ENCODE peak calls at places on chromosomes 12 and 14, in ten cellular contexts. T, D, M, O, R, L, Z, P, N and S are unnamed samples.
A peak's percentile ranks its signal among the peaks of the same experiment; 100 is the strongest.

GRCh38 chr12:1424674-1425395 is 169.5 kb downstream of the FBXL14 start:
- DNase-seq in N (no peak), T (peak; percentile 7), Z (no peak), R (no peak), L (no peak), P (no peak), M (no peak), D (no peak), O (no peak), S (no peak)

GRCh38 chr14:104794099-104794498 is 1.4 kb downstream of the AKT1 start:
- DNase-seq in P (peak; percentile 13), L (peak; percentile 74), R (no peak), O (peak; percentile 63), N (peak; percentile 78), T (no peak), M (peak; percentile 61), D (no peak), Z (no peak), S (peak; percentile 38)

GRCh38 chr14:37594916-37595808 is at the start of the genes FOXA1 and TTC6:
- DNase-seq in L (no peak), O (peak; percentile 76), M (peak; percentile 40), P (no peak), N (peak; percentile 42), R (no peak), T (peak; percentile 94), D (peak; percentile 31), Z (no peak), S (no peak)

GRCh38 chr12:107767466-107767865 is 6.5 kb upstream of the PRDM4 start:
- DNase-seq in N (no peak), Z (no peak), T (no peak), D (no peak), R (no peak), L (no peak), P (no peak), O (no peak), M (no peak), S (no peak)

GRCh38 chr12:104482748-104483147 is 26.0 kb downstream of the CHST11 start:
- DNase-seq in R (no peak), N (no peak), P (no peak), D (no peak), Z (no peak), T (no peak), O (no peak), M (no peak), L (no peak), S (no peak)

GRCh38 chr14:70934502-70935134 is 27.4 kb downstream of the PCNX1 start:
- DNase-seq in M (peak; percentile 65), O (no peak), T (no peak), D (no peak), N (peak; percentile 72), P (peak; percentile 71), R (no peak), L (no peak), Z (no peak), S (no peak)

GRCh38 chr14:62126885-62127478 is 364.8 kb downstream of the SNAPC1 start:
- DNase-seq in R (no peak), D (peak; percentile 40), P (peak; percentile 46), O (no peak), Z (no peak), N (peak; percentile 70), L (no peak), M (peak; percentile 47), T (peak; percentile 29), S (no peak)

GRCh38 chr12:104680506-104680905 is 223.8 kb downstream of the CHST11 start:
- DNase-seq in O (no peak), N (no peak), L (peak; percentile 54), T (no peak), R (no peak), D (no peak), Z (no peak), M (peak; percentile 38), P (no peak), S (no peak)

GRCh38 chr14:65414961-65415589 is 2.5 kb downstream of the FUT8 start:
- DNase-seq in P (peak; percentile 60), D (no peak), L (no peak), Z (no peak), O (no peak), N (peak; percentile 56), T (no peak), R (no peak), M (peak; percentile 48), S (peak; percentile 23)

GRCh38 chr14:105168496-105168978 is at the start of gene JAG2:
- DNase-seq in D (no peak), Z (peak; percentile 44), M (peak; percentile 60), O (no peak), R (no peak), L (no peak), P (no peak), N (peak; percentile 17), T (peak; percentile 9), S (peak; percentile 57)

GRCh38 chr12:56230449-56231183 is 765 bp downstream of the SLC39A5 start:
- DNase-seq in L (no peak), Z (no peak), N (no peak), M (no peak), D (no peak), P (no peak), R (no peak), O (peak; percentile 89), T (no peak), S (no peak)

GRCh38 chr14:95173518-95173917 is 16.2 kb upstream of the DICER1 start:
- DNase-seq in D (no peak), M (no peak), R (no peak), O (no peak), Z (no peak), N (no peak), T (no peak), P (no peak), L (no peak), S (no peak)

GRCh38 chr12:1445807-1446206 is 148.6 kb downstream of the FBXL14 start:
- DNase-seq in M (no peak), Z (no peak), T (no peak), L (no peak), P (no peak), R (no peak), N (no peak), O (no peak), D (no peak), S (no peak)

GRCh38 chr14:50717826-50718225 is 49.7 kb upstream of the SAV1 start:
- DNase-seq in D (no peak), N (no peak), M (no peak), O (no peak), R (no peak), L (no peak), Z (no peak), T (no peak), P (no peak), S (no peak)

GRCh38 chr12:104213952-104214351 is 1.6 kb upstream of the TXNRD1 start:
- DNase-seq in P (peak; percentile 95), R (no peak), M (no peak), Z (no peak), L (no peak), D (no peak), N (peak; percentile 94), O (no peak), T (peak; percentile 43), S (no peak)